ENCODE peak calls at places on chromosomes 13 and 19, in seven cellular contexts. G is breast epithelium; E is K562; L is heart left ventricle; K is CD4-positive, alpha-beta memory T cell; Q is cardiac muscle cell; H is colonic mucosa. Z is an unnamed sample. For H3K36me3, the result is how much of the 10 kb centered on the place peaks cover.

GRCh38 chr13:66154981-66155380 is 1075.2 kb downstream of the PCDH9 start:
- DNase-seq in L (no peak), G (no peak), K (no peak), E (no peak), H (no peak), Q (no peak), Z (no peak)

GRCh38 chr19:45086453-45086852 is 6.5 kb upstream of the PPP1R37 start:
- DNase-seq in L (no peak), H (no peak), E (no peak), K (no peak), Q (no peak), G (no peak), Z (no peak)

GRCh38 chr19:52099497-52100138 is 4.1 kb upstream of the ZNF841 start:
- DNase-seq in L (no peak), G (no peak), E (no peak), H (no peak), K (no peak), Q (no peak), Z (no peak)

GRCh38 chr19:29093553-29093908 is 119.4 kb downstream of the UQCRFS1 start:
- DNase-seq in L (no peak), K (no peak), Q (no peak), H (no peak), G (no peak), E (no peak), Z (no peak)

GRCh38 chr13:95497307-95497943 is 55.1 kb upstream of the CLDN10 start:
- DNase-seq in K (no peak), Q (no peak), G (peak), L (peak), E (no peak), H (no peak), Z (no peak)

GRCh38 chr13:113820813-113821651 is 42.8 kb downstream of the GAS6 start:
- DNase-seq in G (peak), H (no peak), K (no peak), L (peak), Q (no peak), E (peak), Z (peak)

GRCh38 chr13:94583926-94584325 is 12.0 kb downstream of the TGDS start:
- DNase-seq in Q (no peak), K (no peak), H (no peak), G (no peak), L (no peak), E (no peak), Z (no peak)

GRCh38 chr19:16225279-16226183 is 27.8 kb downstream of the AP1M1 start:
- DNase-seq in K (no peak), L (peak), E (no peak), H (no peak), G (no peak), Q (no peak), Z (no peak)

GRCh38 chr13:114053026-114053425 is 79.2 kb upstream of the C13orf46 start:
- DNase-seq in G (no peak), L (no peak), K (no peak), Q (no peak), E (no peak), H (no peak), Z (no peak)

GRCh38 chr13:103884139-103884723 is 818.0 kb upstream of the SLC10A2 start:
- DNase-seq in H (no peak), G (no peak), Q (no peak), K (no peak), E (no peak), L (no peak), Z (no peak)

GRCh38 chr19:5536337-5536894 is 31.3 kb downstream of the TINCR start:
- DNase-seq in E (peak), Q (peak), H (no peak), G (no peak), L (peak), K (no peak), Z (peak)

GRCh38 chr13:22135446-22135845 is 464.6 kb downstream of the FGF9 start:
- DNase-seq in E (no peak), H (no peak), K (no peak), Q (no peak), G (no peak), L (no peak), Z (no peak)

GRCh38 chr13:37344051-37344450 is 238.6 kb upstream of the CSNK1A1L start:
- DNase-seq in L (no peak), H (no peak), Q (no peak), K (no peak), E (no peak), G (no peak), Z (no peak)

GRCh38 chr13:18947376-18947977 is 234.1 kb downstream of the TUBA3C start:
- DNase-seq in G (no peak), E (no peak), K (no peak), L (peak), Q (no peak), H (no peak), Z (no peak)

GRCh38 chr13:100608906-100609305 is 20.3 kb upstream of the GGACT start:
- DNase-seq in Q (no peak), K (no peak), G (no peak), E (peak), L (no peak), H (peak), Z (no peak)

GRCh38 chr13:99626461-99627082 is 125.3 kb downstream of the TM9SF2 start:
- DNase-seq in K (no peak), L (no peak), Q (no peak), H (no peak), E (no peak), G (no peak), Z (peak)

GRCh38 chr19:29988351-29988750 is 46.3 kb downstream of the URI1 start:
- DNase-seq in L (no peak), H (no peak), G (no peak), E (peak), Q (no peak), K (no peak), Z (no peak)

GRCh38 chr13:44932850-44933251 is 56.4 kb downstream of the NUFIP1 start:
- DNase-seq in G (no peak), Q (no peak), H (no peak), K (no peak), E (no peak), L (no peak), Z (no peak)

GRCh38 chr19:4474504-4475136 is 2.5 kb downstream of the HDGFL2 start:
- DNase-seq in K (no peak), L (no peak), H (no peak), E (peak), G (no peak), Q (peak), Z (no peak)

GRCh38 chr13:44350775-44351504 is 22.7 kb upstream of the SERP2 start:
- DNase-seq in Q (no peak), L (no peak), E (no peak), G (no peak), K (no peak), H (no peak), Z (no peak)

GRCh38 chr19:30228113-30228725 is 144.0 kb upstream of the ZNF536 start:
- DNase-seq in Q (no peak), L (no peak), E (no peak), G (no peak), K (no peak), H (no peak), Z (no peak)

GRCh38 chr13:112079696-112080095 is 12.7 kb downstream of the SOX1 start:
- DNase-seq in Q (no peak), G (no peak), K (no peak), L (no peak), H (no peak), E (no peak), Z (no peak)

GRCh38 chr19:33290082-33290815 is 12.1 kb downstream of the CEBPA start:
- DNase-seq in L (peak), E (no peak), Q (no peak), G (no peak), K (no peak), H (peak), Z (no peak)

GRCh38 chr19:6161271-6161850 is 25.9 kb downstream of the ACSBG2 start:
- DNase-seq in Q (no peak), G (no peak), H (peak), K (peak), E (peak), L (no peak), Z (peak)

GRCh38 chr19:8367327-8368001 is 3.5 kb downstream of the ANGPTL4 start:
- DNase-seq in L (peak), Q (peak), G (peak), K (no peak), H (peak), E (peak), Z (peak)

DNA sequence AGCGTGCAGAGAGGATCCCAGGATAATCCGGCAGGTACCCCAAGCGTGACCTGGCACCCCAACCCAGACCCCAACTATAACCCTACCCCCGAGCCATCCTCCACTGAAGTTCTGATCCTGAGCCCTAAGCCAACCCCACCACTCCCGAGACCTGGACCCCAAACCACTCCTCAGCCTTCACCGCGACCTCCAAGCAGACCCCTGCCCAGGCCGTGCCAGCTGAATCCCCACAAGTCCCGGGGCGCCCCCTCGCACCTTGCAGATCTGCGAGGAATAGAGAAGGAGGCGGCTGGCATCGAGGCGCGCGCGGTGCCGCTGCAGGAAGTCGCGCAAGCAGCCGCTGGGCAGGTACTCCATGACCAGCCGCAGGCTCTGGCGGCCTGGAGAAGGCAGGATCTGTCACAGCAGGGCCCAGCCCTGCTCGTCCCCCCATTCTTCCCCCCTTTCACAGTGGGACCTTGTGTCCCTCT is 10.1 kb upstream of the INSL3 start:
- DNase-seq in G (no peak), L (no peak), E (no peak), H (no peak), K (no peak), Q (no peak), Z (no peak)
- H3K36me3 ChIP-seq in G (under half), L (under half), E (under half), H (under half), K (half or more), Q (under half), Z (under half)

DNA sequence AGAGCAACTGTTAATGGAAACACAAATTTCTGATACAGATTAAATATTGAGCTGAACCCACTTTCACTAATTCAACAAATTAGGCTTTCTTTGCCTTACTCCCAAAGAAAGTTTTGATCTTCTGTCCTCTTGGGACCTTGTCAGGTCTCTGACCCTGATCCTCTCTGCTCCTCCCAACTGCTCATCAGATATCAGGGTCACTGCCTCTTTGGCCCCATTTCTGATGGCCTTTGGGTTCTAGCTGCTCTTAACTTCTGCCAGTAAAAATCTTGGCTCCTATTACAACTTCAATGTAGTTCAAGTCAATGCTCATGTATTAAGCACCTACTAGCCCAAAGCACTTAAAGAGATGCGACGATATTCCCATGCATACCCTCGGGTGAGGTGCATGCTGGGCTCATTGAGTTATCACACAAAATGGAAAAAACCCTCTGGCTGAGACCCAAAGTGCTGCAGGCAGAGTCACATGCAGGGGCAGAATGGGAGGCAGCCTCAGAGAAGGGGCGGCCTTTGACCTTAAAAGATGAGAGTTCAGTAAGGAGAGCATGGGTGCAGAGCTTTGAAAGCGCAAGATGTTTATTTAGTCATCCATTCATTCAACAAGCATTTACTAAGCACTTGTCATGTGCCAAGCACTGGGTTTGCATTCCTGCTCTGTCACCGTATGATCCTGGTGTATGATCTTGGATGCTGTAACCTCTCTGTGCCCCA is 183.4 kb downstream of the USP12 start:
- DNase-seq in E (peak), K (no peak), G (no peak), Q (no peak), H (no peak), L (no peak), Z (peak)
- H3K36me3 ChIP-seq in E (under half), K (under half), G (under half), Q (under half), H (under half), L (under half), Z (under half)

DNA sequence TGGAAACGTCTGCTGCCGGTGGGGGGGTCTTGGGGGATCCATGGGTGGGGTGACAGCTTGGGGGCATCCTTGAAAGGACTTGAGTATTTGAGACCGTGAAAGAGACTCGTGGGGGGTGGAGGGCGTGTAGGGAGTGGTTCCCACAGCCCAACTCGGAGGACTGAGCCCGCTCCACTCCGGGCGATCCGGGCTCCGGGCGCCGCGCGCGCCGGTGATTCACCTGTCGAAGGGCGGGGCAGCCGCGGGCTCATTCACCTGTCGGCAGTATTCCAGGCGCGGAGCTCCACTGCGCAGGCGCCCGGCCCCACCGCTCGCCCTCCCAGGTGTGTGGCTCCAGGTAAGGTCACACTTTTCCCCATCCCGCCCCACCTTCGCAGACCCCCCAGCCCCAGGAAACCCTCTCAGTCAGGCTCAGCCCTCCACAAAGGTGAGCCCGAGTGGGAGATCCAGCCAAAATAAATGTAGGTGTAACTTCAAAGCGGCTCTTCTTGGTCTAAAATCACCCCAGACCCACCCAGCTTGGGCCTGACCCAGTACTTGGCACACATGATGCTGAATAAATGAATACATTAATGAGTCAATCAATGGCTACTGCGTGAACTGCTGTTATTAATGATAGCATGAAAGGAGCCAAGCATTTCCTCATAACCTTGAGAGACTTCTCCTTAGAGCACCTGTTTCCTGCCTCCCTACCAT is 4.7 kb downstream of the NOTCH3 start:
- DNase-seq in L (no peak), K (no peak), G (peak), E (no peak), H (peak), Q (peak), Z (no peak)
- H3K36me3 ChIP-seq in L (under half), K (under half), G (under half), E (under half), H (under half), Q (under half), Z (under half)

DNA sequence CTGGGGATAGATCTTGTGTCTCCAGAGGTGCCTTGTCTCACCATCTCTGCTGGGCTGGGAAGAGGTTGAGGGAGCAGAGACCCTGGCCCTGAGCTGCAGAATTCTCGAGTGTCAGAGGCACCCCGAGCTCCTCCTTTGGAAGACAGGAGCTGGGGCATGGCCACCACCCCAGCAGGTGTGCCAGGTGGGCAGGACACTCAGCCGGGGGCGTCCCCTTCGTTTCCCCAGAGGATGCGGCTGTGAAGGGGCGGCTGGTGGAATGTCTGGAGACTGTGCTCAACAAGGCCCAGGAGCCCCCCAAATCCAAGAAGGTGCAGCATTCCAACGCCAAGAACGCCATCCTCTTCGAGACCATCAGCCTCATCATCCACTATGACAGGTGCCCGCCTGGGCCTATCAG is 14.5 kb downstream of the FUZ start:
- DNase-seq in Q (no peak), G (no peak), K (no peak), H (no peak), E (no peak), L (no peak), Z (no peak)
- H3K36me3 ChIP-seq in Q (under half), G (under half), K (half or more), H (under half), E (half or more), L (half or more), Z (half or more)

DNA sequence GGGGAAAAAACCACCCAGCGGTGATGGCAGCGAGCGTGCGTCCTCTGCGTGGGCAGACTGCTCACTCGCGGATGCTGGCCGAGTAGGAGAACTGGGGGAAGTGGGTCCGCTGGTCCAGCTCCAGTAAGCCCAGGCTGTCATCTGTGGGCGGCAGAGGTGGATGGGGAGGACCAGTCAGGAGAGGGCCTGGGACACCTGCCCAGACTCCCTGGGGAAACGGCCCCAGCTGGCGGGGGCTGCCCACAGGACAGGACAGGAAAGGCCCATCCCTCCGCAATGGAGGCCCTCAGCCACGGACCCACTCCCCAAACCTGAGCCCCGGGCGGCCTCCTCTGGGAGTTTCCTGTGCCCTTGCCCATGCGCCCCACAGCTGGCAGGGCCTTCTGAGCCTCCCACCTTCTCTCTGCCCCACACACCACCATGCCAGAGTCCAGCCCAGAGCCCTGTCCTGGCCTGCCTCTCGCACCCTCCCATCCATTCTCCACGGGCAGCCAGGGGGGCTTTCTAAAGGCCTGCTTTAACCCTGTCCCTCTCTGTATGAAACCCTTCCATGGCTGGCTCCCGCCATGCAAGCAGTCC is 7.4 kb upstream of the CCNP start:
- DNase-seq in Q (no peak), L (peak), K (no peak), E (no peak), G (no peak), H (no peak), Z (no peak)
- H3K36me3 ChIP-seq in Q (under half), L (half or more), K (under half), E (half or more), G (under half), H (under half), Z (under half)

DNA sequence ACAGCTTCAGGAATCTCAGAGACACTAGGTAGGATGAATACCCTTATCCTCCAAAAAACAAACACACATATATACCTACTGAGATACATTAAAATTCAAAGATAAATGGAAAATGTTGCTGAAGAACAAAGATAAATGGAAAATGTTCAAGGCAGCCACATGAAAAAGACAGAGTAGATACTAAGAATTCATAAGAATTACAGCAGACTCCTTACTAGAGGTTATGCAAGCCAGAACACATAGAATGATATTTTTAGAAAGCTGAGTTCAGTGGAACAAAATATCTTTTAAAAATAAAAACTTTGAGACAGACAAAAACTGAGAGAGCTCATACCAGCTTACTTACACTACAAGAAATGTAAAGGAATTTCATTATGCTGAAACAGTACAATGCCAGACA is 35.6 kb downstream of the UCHL3 start:
- DNase-seq in H (no peak), E (no peak), Q (no peak), L (no peak), K (no peak), G (no peak), Z (no peak)
- H3K36me3 ChIP-seq in H (under half), E (under half), Q (under half), L (under half), K (under half), G (under half), Z (under half)

DNA sequence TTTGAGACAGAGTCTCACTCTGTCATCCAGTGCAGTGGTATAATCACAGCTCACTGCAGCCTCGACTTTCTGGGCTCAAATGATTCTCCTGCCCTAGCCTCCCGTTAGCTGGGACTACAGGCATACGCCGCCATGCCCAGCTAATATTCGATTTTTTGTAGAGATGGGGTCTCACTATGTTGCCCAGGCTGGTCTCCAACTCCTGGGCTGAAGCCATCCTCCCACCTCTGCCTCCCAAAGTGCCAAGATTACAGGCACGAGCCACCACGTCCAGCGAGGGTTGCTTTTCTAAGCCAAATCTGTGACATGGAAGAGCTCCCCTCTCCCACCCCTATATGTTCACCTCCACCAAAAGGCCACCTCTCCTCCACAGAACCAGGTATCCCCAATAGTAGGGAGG is 10.9 kb upstream of the ATF5 start:
- DNase-seq in G (no peak), E (no peak), H (no peak), Q (no peak), L (no peak), K (no peak), Z (no peak)
- H3K36me3 ChIP-seq in G (under half), E (half or more), H (under half), Q (under half), L (half or more), K (under half), Z (half or more)

DNA sequence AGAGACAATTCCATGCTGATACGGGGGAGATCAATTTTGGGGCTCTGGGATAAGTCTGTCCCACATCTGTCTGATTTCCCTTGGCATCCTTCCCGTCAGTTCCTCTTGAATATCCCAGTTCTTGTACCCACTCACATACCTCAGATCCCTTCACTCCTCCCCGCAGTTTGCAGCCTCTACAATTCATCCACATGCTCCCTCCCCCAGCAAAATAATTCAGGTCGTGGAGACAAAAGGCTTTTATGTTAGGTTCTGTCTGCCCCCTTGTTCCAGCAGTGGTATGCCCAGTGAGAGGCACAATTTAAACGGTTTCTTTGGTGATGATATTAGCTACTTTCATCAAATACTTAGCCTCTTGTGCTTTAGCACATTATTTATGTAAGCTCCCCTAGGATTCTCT is 9.6 kb downstream of the RPS16 start:
- DNase-seq in Q (no peak), E (no peak), L (no peak), G (no peak), K (no peak), H (no peak), Z (no peak)
- H3K36me3 ChIP-seq in Q (under half), E (under half), L (under half), G (under half), K (under half), H (under half), Z (under half)